ENCODE peak calls at places on chromosomes 11 and 22, in five cellular contexts. Q is endothelial cell of umbilical vein, E is HCT116, X is A673, M is H1. K is an unnamed sample.

GRCh38 chr11:115527534-115528125 is 23.4 kb upstream of the CADM1 start:
- DNase-seq in Q (no peak), E (no peak), X (no peak), M (no peak), K (no peak)

GRCh38 chr11:17739945-17740338 is 5.4 kb downstream of the KCNC1 start:
- DNase-seq in Q (no peak), E (no peak), X (no peak), M (no peak), K (no peak)

GRCh38 chr11:43278302-43278956 is 33.4 kb upstream of the API5 start:
- DNase-seq in Q (peak), E (peak), X (peak), M (peak), K (no peak)

GRCh38 chr22:46239261-46240048 is 10.6 kb downstream of the CDPF1 start:
- DNase-seq in Q (no peak), E (no peak), X (no peak), M (no peak), K (no peak)

GRCh38 chr11:106697058-106697457 is 321.2 kb downstream of the GUCY1A2 start:
- DNase-seq in Q (no peak), E (no peak), X (no peak), M (no peak), K (peak)

GRCh38 chr22:32473388-32473952 is 1.1 kb upstream of the FBXO7 start:
- DNase-seq in Q (peak), E (peak), X (peak), M (peak), K (peak)

GRCh38 chr11:16873289-16873688 is 134.8 kb downstream of the C11orf58 start:
- DNase-seq in Q (no peak), E (no peak), X (no peak), M (no peak), K (peak)

GRCh38 chr11:119624102-119624615 is 104.8 kb downstream of the NECTIN1 start:
- DNase-seq in Q (no peak), E (no peak), X (peak), M (no peak), K (no peak)

GRCh38 chr11:118572914-118573550 is 823 bp downstream of the ARCN1 start:
- DNase-seq in Q (peak), E (peak), X (peak), M (no peak), K (peak)

GRCh38 chr11:119793335-119793984 is 64.5 kb upstream of the NECTIN1 start:
- DNase-seq in Q (no peak), E (no peak), X (no peak), M (no peak), K (peak)

GRCh38 chr11:96197221-96197620 is 145.8 kb downstream of the MAML2 start:
- DNase-seq in Q (no peak), E (no peak), X (no peak), M (no peak), K (peak)

GRCh38 chr11:12556155-12556554 is 118.1 kb upstream of the TEAD1 start:
- DNase-seq in Q (no peak), E (no peak), X (no peak), M (peak), K (peak)

GRCh38 chr11:47359162-47359561 is 6.7 kb upstream of the MYBPC3 start:
- DNase-seq in Q (no peak), E (no peak), X (no peak), M (no peak), K (no peak)

GRCh38 chr11:1727088-1727690 is 23.2 kb downstream of the IFITM10 start:
- DNase-seq in Q (no peak), E (no peak), X (no peak), M (no peak), K (no peak)

GRCh38 chr11:11027271-11027670 is 169.4 kb upstream of the ZBED5 start:
- DNase-seq in Q (no peak), E (no peak), X (no peak), M (no peak), K (peak)

GRCh38 chr11:57801185-57801490 is 39.5 kb downstream of the CTNND1 start:
- DNase-seq in Q (peak), E (no peak), X (peak), M (no peak), K (no peak)

GRCh38 chr11:102615894-102616432 is 9.2 kb downstream of the MMP20 start:
- DNase-seq in Q (no peak), E (no peak), X (no peak), M (no peak), K (no peak)

GRCh38 chr11:3132271-3132781 is 32.8 kb downstream of the OSBPL5 start:
- DNase-seq in Q (no peak), E (no peak), X (no peak), M (no peak), K (no peak)

GRCh38 chr22:17265649-17266248 is 46.5 kb upstream of the ADA2 start:
- DNase-seq in Q (no peak), E (no peak), X (no peak), M (no peak), K (no peak)

GRCh38 chr11:22670803-22671202 is 4.4 kb downstream of the GAS2 start:
- DNase-seq in Q (peak), E (no peak), X (peak), M (no peak), K (no peak)

GRCh38 chr11:17067417-17067816 is 10.1 kb downstream of the RPS13 start:
- DNase-seq in Q (no peak), E (no peak), X (no peak), M (no peak), K (no peak)

GRCh38 chr11:69353696-69354544 is 60.0 kb downstream of the MYEOV start:
- DNase-seq in Q (no peak), E (no peak), X (peak), M (peak), K (no peak)

GRCh38 chr11:87573708-87574107 is 536.0 kb downstream of the TMEM135 start:
- DNase-seq in Q (no peak), E (no peak), X (no peak), M (no peak), K (no peak)

GRCh38 chr11:95849087-95849825 is 59.0 kb downstream of the CEP57 start:
- DNase-seq in Q (peak), E (peak), X (peak), M (peak), K (peak)

GRCh38 chr11:131816046-131816445 is 445.6 kb downstream of the NTM start:
- DNase-seq in Q (no peak), E (no peak), X (no peak), M (no peak), K (no peak)

GRCh38 chr11:111796696-111797095 is 30.5 kb upstream of the PPP2R1B start:
- DNase-seq in Q (no peak), E (no peak), X (peak), M (no peak), K (no peak)

GRCh38 chr11:96204721-96205459 is 138.1 kb downstream of the MAML2 start:
- DNase-seq in Q (no peak), E (no peak), X (no peak), M (no peak), K (no peak)

GRCh38 chr22:46079861-46080821 is 70.2 kb upstream of the PPARA start:
- DNase-seq in Q (no peak), E (no peak), X (peak), M (no peak), K (peak)

GRCh38 chr11:133836076-133836548 is 9.2 kb downstream of the SPATA19 start:
- DNase-seq in Q (no peak), E (no peak), X (no peak), M (no peak), K (no peak)

GRCh38 chr11:12454782-12455181 is 77.4 kb downstream of the PARVA start:
- DNase-seq in Q (peak), E (no peak), X (no peak), M (no peak), K (no peak)

GRCh38 chr11:118938491-118939411 is 13.0 kb upstream of the BCL9L start:
- DNase-seq in Q (no peak), E (peak), X (no peak), M (no peak), K (peak)

GRCh38 chr11:123460006-123460700 is 30.1 kb downstream of the GRAMD1B start:
- DNase-seq in Q (no peak), E (no peak), X (no peak), M (no peak), K (no peak)

GRCh38 chr11:101323997-101324396 is 194.4 kb upstream of the PGR start:
- DNase-seq in Q (no peak), E (no peak), X (peak), M (no peak), K (no peak)

GRCh38 chr11:11584446-11584810 is 37.4 kb downstream of the GALNT18 start:
- DNase-seq in Q (no peak), E (peak), X (peak), M (peak), K (peak)

GRCh38 chr11:134949716-134950115 is 537.7 kb upstream of the B3GAT1 start:
- DNase-seq in Q (no peak), E (no peak), X (no peak), M (no peak), K (peak)

DNA sequence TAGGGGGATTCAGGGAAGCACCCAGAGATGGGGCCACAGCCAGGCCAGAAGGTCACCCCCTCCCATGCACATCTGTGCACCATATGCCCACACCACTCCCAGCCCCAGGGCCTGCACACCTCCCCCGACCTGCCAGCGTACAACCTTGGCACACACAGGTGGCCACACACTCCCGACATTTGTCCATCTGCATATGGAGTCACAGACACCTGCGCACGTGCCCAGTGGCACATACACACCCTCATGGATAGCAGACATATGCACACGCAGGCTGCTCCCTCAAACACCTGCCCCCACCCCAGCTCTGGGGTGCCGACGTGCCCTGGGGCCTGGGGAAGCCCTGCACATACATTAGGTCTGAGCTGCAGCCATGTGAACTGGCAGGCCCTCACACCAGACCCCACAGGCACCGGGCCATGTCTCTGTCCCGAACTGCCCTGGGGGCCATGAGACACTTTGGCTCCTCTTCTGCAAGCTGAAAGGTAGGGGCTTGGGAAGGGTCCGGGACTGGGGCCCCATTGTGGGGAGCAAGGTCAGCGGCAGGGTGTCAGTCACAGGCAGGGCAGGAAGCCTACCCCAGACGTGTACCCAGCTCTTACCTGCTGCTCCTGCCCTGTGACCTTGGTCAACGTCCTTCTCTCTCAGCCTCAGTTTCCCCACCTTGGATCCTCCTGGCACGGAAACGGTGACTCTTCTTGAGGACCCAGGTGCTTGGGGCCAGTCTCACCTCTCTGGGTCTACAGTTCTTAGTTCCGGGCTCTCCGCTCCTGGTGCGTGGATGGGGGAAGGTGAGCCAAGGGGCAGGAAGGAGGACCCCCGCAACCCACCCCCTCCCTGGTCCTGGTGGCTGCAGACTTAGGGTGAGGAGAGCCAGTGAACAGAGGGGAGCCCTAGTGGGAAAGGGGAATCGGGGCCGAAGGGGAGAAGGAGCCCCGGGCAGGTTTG is 582 bp upstream of the CABP7 start:
- DNase-seq in Q (no peak), E (no peak), X (no peak), M (no peak), K (no peak)
- TF ChIP-seq EZH2 in Q (peak), E (no peak), X (peak), M (peak), K (peak)

DNA sequence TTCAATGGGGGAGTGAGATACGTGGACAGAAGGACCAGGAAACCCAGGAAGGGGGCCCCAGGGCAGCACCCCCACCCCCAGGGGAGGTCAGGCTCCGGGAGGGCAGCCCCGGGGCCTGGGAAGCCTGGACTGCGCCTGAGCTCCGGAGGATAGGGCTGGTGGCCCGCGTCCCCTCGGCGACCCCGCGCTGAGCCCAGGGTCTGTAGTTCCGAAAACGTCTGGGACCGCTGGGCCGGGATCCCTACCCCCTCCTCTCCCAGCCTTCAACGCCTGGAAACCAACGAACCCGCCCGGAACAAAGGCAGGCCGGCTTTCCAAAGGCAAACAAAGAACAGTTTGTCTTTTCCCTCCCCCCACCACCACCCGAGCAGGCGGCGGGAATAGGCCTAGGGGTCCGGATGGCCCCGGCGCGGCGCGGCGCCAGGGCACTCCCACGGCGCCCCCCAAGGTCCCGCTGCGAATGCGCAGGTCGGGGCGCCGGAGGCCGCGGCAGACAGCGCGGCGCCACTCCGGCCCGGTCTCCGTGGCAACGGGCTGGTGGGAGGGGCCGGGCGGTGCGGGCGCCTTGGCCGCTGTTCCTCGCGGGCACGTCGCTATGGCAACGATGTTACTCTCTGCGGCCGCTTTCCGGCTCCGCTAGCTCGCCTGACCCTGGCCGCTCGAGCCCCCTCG is 58.5 kb downstream of the IGLL1 start:
- DNase-seq in Q (peak), E (peak), X (peak), M (peak), K (peak)
- TF ChIP-seq EZH2 in Q (no peak), E (no peak), X (no peak), M (no peak), K (no peak)

GRCh38 chr11:82734120-82734479 is 436 bp upstream of the FAM181B start:
- DNase-seq in Q (no peak), E (no peak), X (no peak), M (no peak), K (no peak)
- TF ChIP-seq EZH2 in Q (no peak), E (no peak), X (no peak), M (no peak), K (peak)

GRCh38 chr11:34984514-34984913 is 68.1 kb downstream of the PDHX start:
- DNase-seq in Q (no peak), E (no peak), X (no peak), M (no peak), K (no peak)
- TF ChIP-seq EZH2 in Q (no peak), E (no peak), X (no peak), M (no peak), K (no peak)

GRCh38 chr11:9001736-9002135 is 2.1 kb downstream of the NRIP3 start:
- DNase-seq in Q (peak), E (peak), X (peak), M (no peak), K (peak)

GRCh38 chr11:9005087-9005486 is 1.3 kb upstream of the NRIP3 start:
- DNase-seq in Q (no peak), E (no peak), X (no peak), M (no peak), K (no peak)

GRCh38 chr11:9003573-9004309 is at the start of gene NRIP3:
- DNase-seq in Q (peak), E (no peak), X (peak), M (peak), K (peak)

GRCh38 chr11:9002920-9003572 is 755 bp downstream of the NRIP3 start:
- DNase-seq in Q (no peak), E (no peak), X (no peak), M (no peak), K (no peak)

GRCh38 chr11:9004310-9004945 is 627 bp upstream of the NRIP3 start:
- DNase-seq in Q (no peak), E (no peak), X (no peak), M (peak), K (no peak)
- TF ChIP-seq EZH2 in Q (peak), E (no peak), X (no peak), M (peak), K (peak)

GRCh38 chr11:32830413-32830738 is 649 bp downstream of the PRRG4 start:
- DNase-seq in Q (no peak), E (no peak), X (no peak), M (no peak), K (no peak)
- TF ChIP-seq EZH2 in Q (no peak), E (no peak), X (no peak), M (no peak), K (no peak)

GRCh38 chr11:76321820-76322524 is 59.0 kb downstream of the THAP12 start:
- DNase-seq in Q (no peak), E (no peak), X (no peak), M (no peak), K (no peak)
- TF ChIP-seq EZH2 in Q (peak), E (no peak), X (no peak), M (peak), K (peak)

DNA sequence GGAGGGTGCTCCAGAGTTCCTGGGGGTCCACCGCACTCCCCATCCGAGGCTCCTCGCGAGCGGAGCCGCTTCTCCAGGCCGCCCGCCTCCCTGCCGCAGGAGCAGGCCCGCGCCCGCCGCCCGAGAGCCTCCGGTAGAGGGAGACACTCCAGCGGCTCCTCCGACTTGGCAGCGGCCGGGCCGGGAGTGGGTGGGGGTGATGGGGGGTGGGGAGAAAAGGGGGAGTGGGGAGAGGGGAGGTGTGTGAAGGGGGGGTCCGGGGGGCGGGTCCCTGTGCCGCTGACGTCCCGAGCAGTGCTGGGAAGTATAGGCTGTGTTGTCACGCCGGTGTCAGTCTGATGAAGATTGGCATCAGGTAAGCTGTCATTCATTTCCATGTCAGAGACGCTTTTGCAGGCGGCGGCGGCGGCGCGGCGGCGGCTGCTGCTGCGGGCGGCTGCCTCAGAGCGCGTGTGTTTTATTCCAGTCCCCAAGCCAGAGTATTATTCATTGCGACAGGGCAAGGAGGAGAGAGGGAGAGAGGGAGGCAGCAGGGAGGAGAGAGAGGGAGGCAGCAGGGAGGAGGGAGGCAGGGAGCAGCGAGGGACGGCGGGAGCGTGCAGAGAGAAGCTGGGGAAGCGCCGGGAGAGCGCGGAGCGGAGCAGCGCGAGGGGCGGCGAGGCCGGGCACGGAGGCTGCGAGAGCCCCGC is at the start of gene PKNOX2:
- DNase-seq in Q (peak), E (peak), X (peak), M (peak), K (peak)
- TF ChIP-seq EZH2 in Q (no peak), E (no peak), X (no peak), M (no peak), K (no peak)

GRCh38 chr22:26139320-26139719 is 29.9 kb upstream of the SEZ6L start:
- DNase-seq in Q (no peak), E (no peak), X (peak), M (no peak), K (no peak)
- TF ChIP-seq EZH2 in Q (no peak), E (no peak), X (no peak), M (no peak), K (no peak)

GRCh38 chr11:73219396-73220285 is 1.6 kb downstream of the P2RY2 start:
- DNase-seq in Q (no peak), E (no peak), X (no peak), M (no peak), K (no peak)
- TF ChIP-seq EZH2 in Q (no peak), E (no peak), X (no peak), M (no peak), K (no peak)

K was measured in astrocyte.